ENCODE peak calls at places on chromosomes 6 and 20, in seven cellular contexts. X, Q, N, E, O, T and S are unnamed samples.

GRCh38 chr20:50876816-50877215 is 54.4 kb downstream of the ADNP start:
- DNase-seq in N (no peak), O (no peak), E (no peak), Q (no peak), X (no peak), T (no peak), S (no peak)

GRCh38 chr20:54716169-54716747 is 240.9 kb downstream of the DOK5 start:
- DNase-seq in X (no peak), O (no peak), E (no peak), T (no peak), Q (no peak), N (no peak), S (no peak)

GRCh38 chr20:32474967-32475819 is 109.9 kb downstream of the NOL4L start:
- DNase-seq in T (peak), Q (no peak), X (peak), O (peak), E (peak), N (peak), S (no peak)

GRCh38 chr6:39812853-39813533 is 20.8 kb downstream of the DAAM2 start:
- DNase-seq in X (no peak), E (no peak), T (peak), O (no peak), Q (no peak), N (no peak), S (peak)

GRCh38 chr20:62063981-62064787 is 1.5 kb downstream of the TAF4 start:
- DNase-seq in O (peak), T (no peak), Q (no peak), E (peak), N (peak), X (peak), S (peak)

GRCh38 chr6:1242021-1242420 is 69.9 kb upstream of the FOXQ1 start:
- DNase-seq in N (no peak), E (no peak), X (no peak), Q (no peak), O (no peak), T (no peak), S (no peak)

GRCh38 chr20:38220587-38220986 is 39.9 kb downstream of the KIAA1755 start:
- DNase-seq in Q (no peak), N (no peak), T (no peak), E (no peak), O (no peak), X (no peak), S (no peak)

GRCh38 chr6:39430968-39431523 is 108.5 kb upstream of the KCNK16 start:
- DNase-seq in E (peak), O (no peak), T (no peak), N (peak), X (peak), Q (no peak), S (peak)

GRCh38 chr6:106527979-106528378 is 101.3 kb downstream of the RTN4IP1 start:
- DNase-seq in E (no peak), Q (no peak), N (no peak), X (no peak), T (peak), O (peak), S (no peak)

GRCh38 chr20:57389695-57390603 is 1.2 kb upstream of the RBM38 start:
- DNase-seq in O (no peak), E (peak), T (no peak), X (peak), N (no peak), Q (peak), S (peak)

GRCh38 chr20:50867805-50868204 is 63.4 kb downstream of the ADNP start:
- DNase-seq in T (no peak), O (no peak), X (no peak), E (no peak), N (no peak), Q (no peak), S (no peak)

GRCh38 chr6:37822851-37823682 is 3.5 kb downstream of the ZFAND3 start:
- DNase-seq in X (no peak), T (peak), E (peak), O (peak), N (no peak), Q (no peak), S (no peak)

GRCh38 chr20:540391-541201 is 3.0 kb downstream of the CSNK2A1 start:
- DNase-seq in N (no peak), T (no peak), Q (no peak), X (no peak), E (no peak), O (no peak), S (no peak)

GRCh38 chr6:72248621-72249020 is 362.3 kb downstream of the RIMS1 start:
- DNase-seq in N (no peak), E (no peak), T (no peak), X (no peak), O (no peak), Q (no peak), S (no peak)